ENCODE peak calls at places on chromosome 14, in seven cellular contexts. A, N, O, W, J, H and G are unnamed samples.

GRCh38 chr14:61149896-61150295 is 131.2 kb downstream of the TMEM30B start:
- DNase-seq in A (no peak), N (no peak), H (no peak), J (no peak), W (no peak), O (no peak), G (no peak)

GRCh38 chr14:99564256-99564902 is 39.6 kb downstream of the CCDC85C start:
- DNase-seq in J (no peak), W (no peak), H (peak), O (no peak), N (no peak), A (peak), G (peak)

GRCh38 chr14:31887929-31888580 is 189.0 kb upstream of the ARHGAP5 start:
- DNase-seq in O (no peak), H (no peak), W (no peak), N (no peak), J (no peak), A (no peak), G (no peak)

GRCh38 chr14:21219120-21219519 is 50.1 kb downstream of the HNRNPC start:
- DNase-seq in N (no peak), J (no peak), O (no peak), W (no peak), A (no peak), H (no peak), G (no peak)

GRCh38 chr14:38079886-38080285 is 127.8 kb upstream of the SSTR1 start:
- DNase-seq in N (no peak), A (no peak), H (no peak), O (no peak), W (no peak), J (no peak), G (no peak)

GRCh38 chr14:68376067-68376810 is 416.6 kb downstream of the ZFP36L1 start:
- DNase-seq in A (no peak), N (no peak), W (no peak), O (no peak), J (no peak), H (no peak), G (no peak)

GRCh38 chr14:97887690-97888089 is 1090.5 kb downstream of the VRK1 start:
- DNase-seq in O (no peak), A (no peak), W (no peak), J (no peak), H (no peak), N (no peak), G (no peak)

GRCh38 chr14:77541905-77542304 is 43.3 kb upstream of the ISM2 start:
- DNase-seq in H (no peak), J (no peak), W (no peak), N (no peak), A (no peak), O (no peak), G (no peak)

GRCh38 chr14:101334656-101335055 is 226.6 kb upstream of the DIO3 start:
- DNase-seq in O (no peak), J (no peak), N (no peak), A (no peak), H (no peak), W (no peak), G (no peak)

GRCh38 chr14:24514209-24514608 is 6.1 kb upstream of the CMA1 start:
- DNase-seq in N (no peak), H (no peak), W (no peak), A (no peak), O (no peak), J (no peak), G (no peak)

GRCh38 chr14:32939254-32940065 is 781 bp downstream of the NPAS3 start:
- DNase-seq in A (peak), N (peak), H (peak), J (peak), W (no peak), O (no peak), G (no peak)

GRCh38 chr14:71117839-71118743 is 210.8 kb downstream of the PCNX1 start:
- DNase-seq in J (no peak), W (no peak), A (peak), N (no peak), O (no peak), H (no peak), G (peak)

GRCh38 chr14:67173719-67174118 is 15.5 kb upstream of the GARIN2 start:
- DNase-seq in J (no peak), W (no peak), H (no peak), O (no peak), N (no peak), A (no peak), G (no peak)

GRCh38 chr14:90844321-90844720 is 28.1 kb upstream of the TTC7B start:
- DNase-seq in O (no peak), W (no peak), J (peak), H (no peak), N (no peak), A (no peak), G (no peak)

GRCh38 chr14:47278233-47278842 is 397.1 kb downstream of the MDGA2 start:
- DNase-seq in A (peak), N (no peak), O (peak), H (no peak), J (peak), W (no peak), G (no peak)

GRCh38 chr14:61533513-61534255 is 161.6 kb upstream of the HIF1A start:
- DNase-seq in H (no peak), N (peak), A (no peak), J (no peak), W (no peak), O (no peak), G (no peak)

GRCh38 chr14:101188571-101188915 is 285.0 kb upstream of the RTL1 start:
- DNase-seq in N (no peak), W (no peak), A (no peak), J (peak), O (no peak), H (no peak), G (no peak)

GRCh38 chr14:79256311-79256879 is 954.9 kb downstream of the DIO2 start:
- DNase-seq in N (no peak), A (no peak), W (no peak), J (no peak), O (no peak), H (no peak), G (no peak)

GRCh38 chr14:51131516-51131915 is 36.6 kb upstream of the TRIM9 start:
- DNase-seq in W (no peak), H (no peak), J (no peak), A (no peak), N (no peak), O (no peak), G (no peak)

DNA sequence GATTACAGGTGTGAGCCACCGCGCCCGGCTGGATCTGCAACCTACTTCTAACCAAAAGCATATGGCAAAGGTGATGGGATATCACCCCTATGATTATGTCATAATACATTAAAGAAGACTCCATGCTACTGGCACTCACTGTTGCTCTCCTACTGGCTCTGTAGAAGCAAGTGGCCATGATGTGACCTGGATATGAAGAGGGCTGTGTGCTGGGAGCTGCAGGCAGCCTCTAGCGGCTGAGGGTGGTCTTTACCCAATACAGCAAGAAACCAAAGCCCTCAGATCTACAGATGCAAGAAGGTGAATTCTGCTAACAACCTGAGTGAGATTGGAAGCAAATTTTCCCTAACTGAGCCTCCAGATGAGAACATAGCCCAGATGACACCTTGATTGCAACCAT is 34.2 kb upstream of the TRIM9 start:
- DNase-seq in H (no peak), J (no peak), N (no peak), A (no peak), O (no peak), W (no peak), G (no peak)
- TF ChIP-seq CTCF in H (no peak), J (no peak), N (no peak), A (no peak), O (peak), W (no peak), G (no peak)

DNA sequence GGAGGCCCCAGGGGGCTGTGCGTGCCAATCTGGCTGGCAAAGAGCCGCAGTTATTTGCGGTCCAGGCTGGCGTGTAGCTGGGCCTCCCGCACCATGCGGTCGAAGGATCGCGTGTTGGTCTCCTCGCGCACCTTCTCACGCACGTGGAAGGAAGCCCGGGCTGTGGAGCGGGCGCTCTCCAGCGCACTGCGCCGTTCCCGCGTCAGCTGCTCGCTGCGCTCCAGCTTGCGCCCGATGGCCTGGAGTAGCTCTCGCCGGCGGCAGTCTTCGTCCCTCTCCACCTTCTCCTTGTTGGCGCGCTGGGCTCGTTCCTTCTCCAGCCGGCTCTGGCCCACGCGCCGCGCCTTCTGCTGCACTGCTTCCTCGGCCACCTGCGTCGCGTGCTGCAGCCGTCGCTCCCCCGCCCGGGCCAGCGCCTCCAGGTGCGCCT is 3.2 kb downstream of the CCDC177 start:
- DNase-seq in O (no peak), N (no peak), J (no peak), W (no peak), A (peak), H (no peak), G (no peak)
- H3K4me3 ChIP-seq in O (no peak), N (peak), J (no peak), W (no peak), A (peak), H (no peak), G (peak)

GRCh38 chr14:30753452-30753851 is 120.9 kb upstream of the COCH start:
- DNase-seq in J (no peak), O (no peak), A (no peak), W (no peak), N (no peak), H (no peak), G (no peak)

GRCh38 chr14:30756594-30756993 is 117.8 kb upstream of the COCH start:
- DNase-seq in N (no peak), H (no peak), W (no peak), J (no peak), A (no peak), O (no peak), G (no peak)

GRCh38 chr14:30754778-30755177 is 119.6 kb upstream of the COCH start:
- DNase-seq in O (no peak), J (no peak), H (no peak), A (no peak), N (no peak), W (no peak), G (no peak)

GRCh38 chr14:30748343-30748742 is 126.0 kb upstream of the COCH start:
- DNase-seq in O (no peak), W (no peak), N (no peak), A (no peak), J (no peak), H (no peak), G (no peak)

GRCh38 chr14:30751646-30752416 is 122.5 kb upstream of the COCH start:
- DNase-seq in A (no peak), O (no peak), H (no peak), N (no peak), W (no peak), J (no peak), G (no peak)
- TF ChIP-seq CTCF in A (no peak), O (peak), H (no peak), N (no peak), W (no peak), J (no peak), G (no peak)

GRCh38 chr14:35810963-35811362 is 1.9 kb upstream of the RALGAPA1 start:
- DNase-seq in A (no peak), J (no peak), H (no peak), N (no peak), O (no peak), W (no peak), G (no peak)

GRCh38 chr14:35806006-35806907 is 2.8 kb downstream of the RALGAPA1 start:
- DNase-seq in W (no peak), J (no peak), A (no peak), O (no peak), H (no peak), N (no peak), G (no peak)

GRCh38 chr14:35808076-35808657 is 928 bp downstream of the RALGAPA1 start:
- DNase-seq in H (no peak), W (no peak), N (no peak), A (no peak), J (no peak), O (no peak), G (no peak)

GRCh38 chr14:35807131-35807961 is 1.7 kb downstream of the RALGAPA1 start:
- DNase-seq in H (no peak), W (no peak), N (no peak), J (no peak), O (no peak), A (no peak), G (no peak)

DNA sequence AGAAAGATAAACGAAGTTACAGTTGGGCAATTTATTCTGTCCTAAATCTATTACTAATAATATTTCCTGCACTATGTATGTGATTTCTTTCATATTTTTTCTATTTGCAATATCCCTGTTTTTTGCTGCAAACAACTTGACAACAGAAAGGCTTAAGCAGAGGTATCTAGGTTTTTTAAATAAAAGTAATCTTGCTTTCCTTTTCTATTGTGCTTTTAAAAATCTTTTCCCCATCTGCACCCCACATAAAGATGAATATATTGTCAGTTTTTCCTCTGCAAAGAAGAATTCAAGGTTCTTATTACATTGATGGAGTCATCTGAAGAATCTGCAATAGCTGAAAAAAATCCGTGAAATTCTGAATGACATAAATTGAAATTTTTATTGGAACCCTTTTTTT is 502 bp upstream of the RALGAPA1 start:
- DNase-seq in A (no peak), O (no peak), N (no peak), W (no peak), J (no peak), H (no peak), G (no peak)
- H3K4me3 ChIP-seq in A (peak), O (no peak), N (no peak), W (no peak), J (no peak), H (peak), G (no peak)

GRCh38 chr14:55519473-55520080 is 60.4 kb upstream of the KTN1 start:
- DNase-seq in O (no peak), W (no peak), N (no peak), H (no peak), J (no peak), A (no peak), G (no peak)
- TF ChIP-seq CTCF in O (peak), W (no peak), N (no peak), H (no peak), J (no peak), A (no peak), G (no peak)

DNA sequence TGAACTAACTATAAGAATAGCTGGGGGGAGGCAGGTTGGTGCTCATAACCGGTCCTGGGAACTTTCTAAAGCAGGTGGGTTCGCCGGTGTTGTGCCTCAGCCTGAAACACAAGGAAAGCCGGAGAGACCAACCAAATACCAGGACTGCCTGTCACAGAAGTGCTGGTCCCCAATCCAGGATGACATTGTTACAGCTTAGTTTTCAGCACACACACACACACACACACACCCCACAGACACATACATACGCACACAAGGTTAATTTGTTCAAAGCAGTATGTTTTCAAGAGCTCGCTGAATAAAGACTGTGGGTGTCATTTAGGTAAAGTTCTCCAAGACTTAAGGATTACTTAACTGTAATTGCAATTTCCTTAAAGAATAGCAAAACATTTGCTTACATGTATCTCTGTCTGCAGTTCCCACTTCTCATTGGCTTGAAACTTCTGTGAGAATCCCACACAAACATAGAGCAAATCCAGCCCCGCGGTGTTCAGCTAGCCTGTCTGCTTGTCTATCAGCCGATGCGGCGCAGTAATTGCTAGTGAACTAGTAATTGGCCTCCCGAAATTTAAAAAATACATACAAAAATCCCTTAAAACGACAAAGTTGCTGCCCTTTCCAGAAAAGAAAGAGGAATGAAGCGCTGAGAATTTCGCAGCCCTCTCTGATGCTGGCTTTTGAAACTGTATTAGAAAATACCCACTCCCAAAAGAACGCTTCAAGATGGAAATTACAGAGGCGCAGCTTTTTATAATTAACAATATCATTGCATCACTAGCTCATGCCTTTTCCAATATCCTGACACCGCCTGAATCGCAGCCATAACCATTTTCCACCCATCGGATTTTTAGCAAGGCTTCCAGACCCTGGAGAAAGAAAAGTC is 940 bp downstream of the FBLN5 start:
- DNase-seq in W (no peak), H (no peak), J (no peak), O (no peak), N (peak), A (peak), G (no peak)
- H3K4me3 ChIP-seq in W (peak), H (peak), J (peak), O (no peak), N (peak), A (peak), G (peak)

GRCh38 chr14:105135700-105136395 is 32.7 kb downstream of the JAG2 start:
- DNase-seq in J (no peak), A (no peak), H (no peak), O (no peak), N (peak), W (no peak), G (no peak)
- TF ChIP-seq CTCF in J (no peak), A (no peak), H (no peak), O (no peak), N (no peak), W (no peak), G (no peak)

DNA sequence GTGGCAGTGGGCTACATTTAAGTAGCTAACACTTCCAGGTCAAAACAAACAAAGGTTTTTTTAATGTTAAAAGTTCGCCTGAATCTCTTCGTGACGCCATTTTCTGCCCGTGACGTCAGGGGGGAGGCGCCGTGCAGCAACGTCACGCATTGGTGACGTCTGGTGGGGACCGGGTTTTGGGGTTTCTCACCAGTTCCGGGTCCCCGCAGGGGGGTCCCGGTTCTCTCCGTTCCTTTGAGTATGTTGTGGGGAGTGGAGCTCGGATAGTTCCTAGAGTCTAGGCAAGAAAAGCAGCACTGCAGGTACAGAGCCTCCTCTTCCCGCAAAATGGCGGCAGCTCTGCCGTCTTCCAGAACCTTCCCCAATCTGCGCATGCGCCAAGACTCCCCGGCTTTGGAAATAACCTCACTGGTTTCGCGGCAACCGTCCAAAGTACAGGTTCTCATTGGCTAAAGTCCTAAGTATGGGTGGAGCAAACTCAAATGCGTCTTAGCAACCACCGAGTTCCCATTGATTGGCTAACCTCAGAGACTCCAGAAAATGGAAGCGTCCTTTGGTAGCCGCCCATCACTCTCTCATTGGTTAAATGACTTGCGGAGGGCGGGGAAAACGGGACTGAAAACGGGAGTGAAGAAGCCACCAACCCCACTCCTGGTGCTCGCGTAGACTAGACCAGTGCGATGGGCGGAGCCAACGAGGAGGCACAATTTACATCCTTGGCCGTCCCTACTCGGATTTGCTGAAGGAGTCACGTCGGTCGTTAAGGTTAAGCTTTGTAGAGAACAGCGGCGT is at the start of gene RBM23:
- DNase-seq in O (peak), H (peak), A (peak), N (peak), W (peak), J (peak), G (peak)
- H3K4me3 ChIP-seq in O (peak), H (peak), A (peak), N (peak), W (peak), J (peak), G (peak)

DNA sequence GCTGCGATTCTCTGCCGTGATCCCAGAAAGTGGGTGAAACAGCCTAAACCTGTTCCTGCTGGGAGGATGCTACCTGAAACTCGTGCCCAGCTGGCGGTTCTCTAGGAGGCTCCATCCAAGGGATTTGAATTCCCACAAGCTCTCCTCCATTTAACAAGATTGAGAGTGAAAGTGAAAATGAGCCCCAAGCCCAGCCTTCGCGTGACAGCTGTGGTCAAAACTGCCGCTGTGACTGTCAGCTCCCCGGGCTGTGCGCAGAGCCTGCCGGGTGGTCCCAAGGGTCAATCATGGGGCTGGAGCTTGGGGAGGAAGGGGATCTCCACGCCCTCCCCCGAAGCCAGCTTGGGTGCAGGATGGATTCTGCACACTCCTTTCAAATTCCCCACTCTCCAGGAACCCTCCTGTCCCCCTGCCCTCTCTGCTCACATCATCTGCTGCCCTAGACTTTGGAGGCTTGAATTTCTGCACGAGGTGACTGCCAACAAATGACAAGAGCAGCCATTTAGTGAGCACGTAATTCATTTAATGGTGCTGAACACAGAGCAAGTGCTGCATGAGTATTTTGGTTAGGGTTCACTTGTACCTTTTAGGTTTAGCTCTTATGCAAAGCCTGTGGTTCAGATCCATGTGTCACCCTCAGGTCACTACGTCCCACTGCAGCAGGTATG is 5.3 kb downstream of the ASB2 start:
- DNase-seq in W (peak), H (no peak), O (no peak), J (no peak), A (no peak), N (no peak), G (no peak)
- TF ChIP-seq CTCF in W (no peak), H (no peak), O (no peak), J (no peak), A (no peak), N (no peak), G (no peak)